ENCODE peak calls at places on chromosomes 1 and 21, in six cellular contexts. P, E, K, O, V and G are unnamed samples.

GRCh38 chr1:44681905-44682900 is 7.7 kb downstream of the ARMH1 start:
- DNase-seq in V (no peak), P (no peak), E (no peak), K (no peak), O (no peak), G (no peak)

GRCh38 chr21:34526618-34527290 is 14.7 kb upstream of the KCNE1 start:
- DNase-seq in O (no peak), P (peak; percentile 93), V (no peak), E (peak; percentile 29), K (no peak), G (peak; percentile 100)

GRCh38 chr1:228935855-228936727 is 200.8 kb downstream of the RHOU start:
- DNase-seq in E (no peak), K (no peak), O (no peak), P (no peak), V (no peak), G (no peak)

GRCh38 chr21:34192646-34193285 is 119.4 kb downstream of the MRPS6 start:
- DNase-seq in P (no peak), V (no peak), K (no peak), E (no peak), O (no peak), G (no peak)

GRCh38 chr1:36222481-36223372 is 1.5 kb upstream of the THRAP3 start:
- DNase-seq in O (no peak), K (no peak), E (no peak), V (no peak), P (no peak), G (no peak)

GRCh38 chr1:192538407-192539311 is 36.9 kb upstream of the RGS1 start:
- DNase-seq in K (no peak), V (no peak), O (peak; percentile 44), P (no peak), E (no peak), G (peak; percentile 67)

GRCh38 chr1:203796223-203796747 is 862 bp downstream of the ZBED6 start:
- DNase-seq in P (no peak), V (no peak), E (peak; percentile 9), O (peak; percentile 13), K (no peak), G (peak; percentile 35)

GRCh38 chr1:94773931-94774422 is 46.2 kb upstream of the SLC44A3 start:
- DNase-seq in E (no peak), K (no peak), V (no peak), O (no peak), P (no peak), G (no peak)

GRCh38 chr1:207020016-207020708 is 12.4 kb downstream of the C1orf116 start:
- DNase-seq in K (no peak), V (no peak), E (no peak), O (no peak), P (no peak), G (no peak)

GRCh38 chr1:53619088-53619810 is 119.7 kb downstream of the GLIS1 start:
- DNase-seq in K (no peak), P (no peak), E (no peak), V (peak; percentile 5), O (no peak), G (no peak)

GRCh38 chr1:112064344-112064743 is 74.9 kb upstream of the KCND3 start:
- DNase-seq in O (no peak), V (no peak), E (no peak), P (no peak), K (no peak), G (no peak)

GRCh38 chr1:246398126-246398813 is 108.8 kb downstream of the SMYD3 start:
- DNase-seq in P (no peak), V (no peak), O (no peak), K (no peak), E (no peak), G (no peak)

GRCh38 chr1:59592924-59593323 is 221.8 kb upstream of the HOOK1 start:
- DNase-seq in E (no peak), P (no peak), O (no peak), V (no peak), K (no peak), G (no peak)

GRCh38 chr1:164589408-164589807 is 30.4 kb downstream of the PBX1 start:
- DNase-seq in V (no peak), K (no peak), E (no peak), O (no peak), P (no peak), G (no peak)

GRCh38 chr1:229028509-229028908 is 242.4 kb upstream of the RAB4A start:
- DNase-seq in K (no peak), E (no peak), V (no peak), P (no peak), O (no peak), G (no peak)

GRCh38 chr1:116374340-116375164 is 1.5 kb downstream of the ATP1A1 start:
- DNase-seq in E (no peak), P (no peak), K (no peak), O (peak; percentile 33), V (no peak), G (no peak)

GRCh38 chr1:226603030-226603960 is 54.7 kb downstream of the STUM start:
- DNase-seq in E (no peak), K (no peak), V (peak; percentile 69), P (peak; percentile 86), O (no peak), G (peak; percentile 73)

GRCh38 chr1:85146972-85147359 is 53.9 kb downstream of the SYDE2 start:
- DNase-seq in P (no peak), V (no peak), K (no peak), E (no peak), O (no peak), G (peak; percentile 42)

GRCh38 chr21:39007532-39007931 is 175.7 kb downstream of the PSMG1 start:
- DNase-seq in P (no peak), E (no peak), V (no peak), K (no peak), O (no peak), G (no peak)

GRCh38 chr1:90821152-90821792 is 104.2 kb upstream of the BARHL2 start:
- DNase-seq in O (no peak), V (no peak), P (no peak), K (no peak), E (no peak), G (no peak)

GRCh38 chr1:68175621-68176398 is 56.5 kb downstream of the WLS start:
- DNase-seq in E (no peak), K (no peak), P (no peak), O (no peak), V (no peak), G (peak; percentile 65)

GRCh38 chr1:240306673-240307072 is 215.0 kb downstream of the FMN2 start:
- DNase-seq in K (no peak), V (no peak), E (no peak), O (no peak), P (no peak), G (peak; percentile 41)

GRCh38 chr1:214031267-214031650 is 43.5 kb downstream of the PROX1 start:
- DNase-seq in E (no peak), O (no peak), K (no peak), P (no peak), V (no peak), G (no peak)

GRCh38 chr1:15153184-15153841 is at the start of gene TMEM51:
- DNase-seq in V (peak; percentile 39), P (no peak), E (no peak), K (no peak), O (no peak), G (no peak)

GRCh38 chr1:62076286-62076685 is 118.4 kb upstream of the L1TD1 start:
- DNase-seq in O (no peak), V (no peak), E (no peak), P (no peak), K (no peak), G (peak; percentile 61)

GRCh38 chr1:106465666-106466065 is 590.8 kb upstream of the PRMT6 start:
- DNase-seq in O (no peak), K (no peak), V (no peak), P (no peak), E (no peak), G (no peak)

GRCh38 chr1:207240325-207241095 is 81.0 kb upstream of the CD55 start:
- DNase-seq in P (no peak), K (no peak), V (no peak), E (no peak), O (no peak), G (peak; percentile 25)

GRCh38 chr1:196910208-196910607 is 22.4 kb downstream of the CFHR4 start:
- DNase-seq in P (no peak), V (no peak), K (no peak), E (no peak), O (no peak), G (peak; percentile 8)

GRCh38 chr1:58870298-58870676 is 86.4 kb upstream of the JUN start:
- DNase-seq in K (no peak), O (no peak), E (no peak), V (no peak), P (no peak), G (no peak)

GRCh38 chr1:203148127-203148526 is 20.6 kb downstream of the ADORA1 start:
- DNase-seq in K (no peak), O (no peak), P (no peak), V (no peak), E (no peak), G (no peak)

GRCh38 chr1:223721658-223722606 is 9.6 kb downstream of the CAPN2 start:
- DNase-seq in E (no peak), P (no peak), K (no peak), O (no peak), V (no peak), G (no peak)

GRCh38 chr1:7831458-7831857 is 21.4 kb downstream of the UTS2 start:
- DNase-seq in K (no peak), E (no peak), P (no peak), V (no peak), O (no peak), G (no peak)

GRCh38 chr1:31159323-31159722 is 80.4 kb downstream of the NKAIN1 start:
- DNase-seq in O (no peak), K (no peak), E (no peak), P (no peak), V (no peak), G (no peak)

GRCh38 chr1:230768903-230769570 is 21.8 kb downstream of the CAPN9 start:
- DNase-seq in K (no peak), V (no peak), O (no peak), E (no peak), P (no peak), G (peak; percentile 59)

GRCh38 chr21:15788847-15789548 is 59.2 kb downstream of the USP25 start:
- DNase-seq in O (no peak), P (no peak), E (no peak), K (no peak), V (no peak), G (peak; percentile 35)

GRCh38 chr1:33300673-33301072 is 20.2 kb downstream of the A3GALT2 start:
- DNase-seq in K (no peak), E (no peak), O (no peak), V (no peak), P (peak; percentile 77), G (peak; percentile 90)